ENCODE peak calls at places on chromosomes 7 and 10, in nine cellular contexts. One of them, this sample, is unnamed.

GRCh38 chr10:77045046-77045445 is 592.6 kb downstream of the KCNMA1 start:
- DNase-seq in LoVo: no peak
- DNase-seq in astrocyte of the spinal cord: no peak
- DNase-seq in choroid plexus epithelial cell: no peak
- DNase-seq in CD4-positive, alpha-beta memory T cell: no peak
- DNase-seq in stimulated activated CD8-positive, alpha-beta memory T cell treated with anti-CD3 and anti-CD28 coated beads, Interleukin-12 subunit alpha, Interleukin-12 subunit beta, amount 100 ng/mL, for 4 hours: no peak
- DNase-seq in activated CD4-positive, alpha-beta memory T cell treated with anti-CD3 and anti-CD28 coated beads, Interleukin-2, amount 10 ng/mL, durations not matched to agents 7 days and 5 days: no peak
- DNase-seq in AG08395: no peak
- DNase-seq in NCI-H1436: no peak
- DNase-seq in this sample: no peak

GRCh38 chr10:18607503-18607902 is 43.9 kb downstream of the NSUN6 start:
- DNase-seq in LoVo: peak
- DNase-seq in astrocyte of the spinal cord: peak
- DNase-seq in choroid plexus epithelial cell: peak
- DNase-seq in CD4-positive, alpha-beta memory T cell: no peak
- DNase-seq in stimulated activated CD8-positive, alpha-beta memory T cell treated with anti-CD3 and anti-CD28 coated beads, Interleukin-12 subunit alpha, Interleukin-12 subunit beta, amount 100 ng/mL, for 4 hours: no peak
- DNase-seq in activated CD4-positive, alpha-beta memory T cell treated with anti-CD3 and anti-CD28 coated beads, Interleukin-2, amount 10 ng/mL, durations not matched to agents 7 days and 5 days: no peak
- DNase-seq in AG08395: peak
- DNase-seq in NCI-H1436: peak
- DNase-seq in this sample: no peak

GRCh38 chr7:124033093-124033806 is 383 bp upstream of the TMEM229A start:
- DNase-seq in LoVo: no peak
- DNase-seq in astrocyte of the spinal cord: no peak
- DNase-seq in choroid plexus epithelial cell: no peak
- DNase-seq in CD4-positive, alpha-beta memory T cell: no peak
- DNase-seq in stimulated activated CD8-positive, alpha-beta memory T cell treated with anti-CD3 and anti-CD28 coated beads, Interleukin-12 subunit alpha, Interleukin-12 subunit beta, amount 100 ng/mL, for 4 hours: no peak
- DNase-seq in activated CD4-positive, alpha-beta memory T cell treated with anti-CD3 and anti-CD28 coated beads, Interleukin-2, amount 10 ng/mL, durations not matched to agents 7 days and 5 days: no peak
- DNase-seq in AG08395: no peak
- DNase-seq in NCI-H1436: no peak
- DNase-seq in this sample: no peak

GRCh38 chr7:155001756-155002410 is 1.0 kb downstream of the PAXIP1 start:
- DNase-seq in LoVo: no peak
- DNase-seq in astrocyte of the spinal cord: peak
- DNase-seq in choroid plexus epithelial cell: peak
- DNase-seq in CD4-positive, alpha-beta memory T cell: no peak
- DNase-seq in stimulated activated CD8-positive, alpha-beta memory T cell treated with anti-CD3 and anti-CD28 coated beads, Interleukin-12 subunit alpha, Interleukin-12 subunit beta, amount 100 ng/mL, for 4 hours: no peak
- DNase-seq in activated CD4-positive, alpha-beta memory T cell treated with anti-CD3 and anti-CD28 coated beads, Interleukin-2, amount 10 ng/mL, durations not matched to agents 7 days and 5 days: no peak
- DNase-seq in AG08395: no peak
- DNase-seq in NCI-H1436: no peak
- DNase-seq in this sample: peak

GRCh38 chr10:7687228-7687907 is 15.7 kb upstream of the ITIH2 start:
- DNase-seq in LoVo: peak
- DNase-seq in astrocyte of the spinal cord: peak
- DNase-seq in choroid plexus epithelial cell: peak
- DNase-seq in CD4-positive, alpha-beta memory T cell: peak
- DNase-seq in stimulated activated CD8-positive, alpha-beta memory T cell treated with anti-CD3 and anti-CD28 coated beads, Interleukin-12 subunit alpha, Interleukin-12 subunit beta, amount 100 ng/mL, for 4 hours: peak
- DNase-seq in activated CD4-positive, alpha-beta memory T cell treated with anti-CD3 and anti-CD28 coated beads, Interleukin-2, amount 10 ng/mL, durations not matched to agents 7 days and 5 days: peak
- DNase-seq in AG08395: peak
- DNase-seq in NCI-H1436: peak
- DNase-seq in this sample: peak

GRCh38 chr7:1227071-1227804 is 5.4 kb upstream of the UNCX start:
- DNase-seq in LoVo: no peak
- DNase-seq in astrocyte of the spinal cord: no peak
- DNase-seq in choroid plexus epithelial cell: no peak
- DNase-seq in CD4-positive, alpha-beta memory T cell: no peak
- DNase-seq in stimulated activated CD8-positive, alpha-beta memory T cell treated with anti-CD3 and anti-CD28 coated beads, Interleukin-12 subunit alpha, Interleukin-12 subunit beta, amount 100 ng/mL, for 4 hours: no peak
- DNase-seq in activated CD4-positive, alpha-beta memory T cell treated with anti-CD3 and anti-CD28 coated beads, Interleukin-2, amount 10 ng/mL, durations not matched to agents 7 days and 5 days: no peak
- DNase-seq in AG08395: no peak
- DNase-seq in NCI-H1436: no peak
- DNase-seq in this sample: no peak

GRCh38 chr10:103759100-103759781 is 96.1 kb downstream of the SH3PXD2A start:
- DNase-seq in LoVo: no peak
- DNase-seq in astrocyte of the spinal cord: peak
- DNase-seq in choroid plexus epithelial cell: peak
- DNase-seq in CD4-positive, alpha-beta memory T cell: peak
- DNase-seq in stimulated activated CD8-positive, alpha-beta memory T cell treated with anti-CD3 and anti-CD28 coated beads, Interleukin-12 subunit alpha, Interleukin-12 subunit beta, amount 100 ng/mL, for 4 hours: no peak
- DNase-seq in activated CD4-positive, alpha-beta memory T cell treated with anti-CD3 and anti-CD28 coated beads, Interleukin-2, amount 10 ng/mL, durations not matched to agents 7 days and 5 days: peak
- DNase-seq in AG08395: peak
- DNase-seq in NCI-H1436: no peak
- DNase-seq in this sample: peak

GRCh38 chr10:98577168-98577567 is 130.4 kb upstream of the HPS1 start:
- DNase-seq in LoVo: no peak
- DNase-seq in astrocyte of the spinal cord: no peak
- DNase-seq in choroid plexus epithelial cell: no peak
- DNase-seq in CD4-positive, alpha-beta memory T cell: no peak
- DNase-seq in stimulated activated CD8-positive, alpha-beta memory T cell treated with anti-CD3 and anti-CD28 coated beads, Interleukin-12 subunit alpha, Interleukin-12 subunit beta, amount 100 ng/mL, for 4 hours: no peak
- DNase-seq in activated CD4-positive, alpha-beta memory T cell treated with anti-CD3 and anti-CD28 coated beads, Interleukin-2, amount 10 ng/mL, durations not matched to agents 7 days and 5 days: no peak
- DNase-seq in AG08395: no peak
- DNase-seq in NCI-H1436: no peak
- DNase-seq in this sample: no peak

GRCh38 chr10:119441151-119441821 is 101.2 kb downstream of the RGS10 start:
- DNase-seq in LoVo: no peak
- DNase-seq in astrocyte of the spinal cord: peak
- DNase-seq in choroid plexus epithelial cell: peak
- DNase-seq in CD4-positive, alpha-beta memory T cell: no peak
- DNase-seq in stimulated activated CD8-positive, alpha-beta memory T cell treated with anti-CD3 and anti-CD28 coated beads, Interleukin-12 subunit alpha, Interleukin-12 subunit beta, amount 100 ng/mL, for 4 hours: no peak
- DNase-seq in activated CD4-positive, alpha-beta memory T cell treated with anti-CD3 and anti-CD28 coated beads, Interleukin-2, amount 10 ng/mL, durations not matched to agents 7 days and 5 days: no peak
- DNase-seq in AG08395: peak
- DNase-seq in NCI-H1436: no peak
- DNase-seq in this sample: no peak

GRCh38 chr10:110569736-110570135 is 2.2 kb downstream of the SMC3 start:
- DNase-seq in LoVo: no peak
- DNase-seq in astrocyte of the spinal cord: no peak
- DNase-seq in choroid plexus epithelial cell: no peak
- DNase-seq in CD4-positive, alpha-beta memory T cell: no peak
- DNase-seq in stimulated activated CD8-positive, alpha-beta memory T cell treated with anti-CD3 and anti-CD28 coated beads, Interleukin-12 subunit alpha, Interleukin-12 subunit beta, amount 100 ng/mL, for 4 hours: no peak
- DNase-seq in activated CD4-positive, alpha-beta memory T cell treated with anti-CD3 and anti-CD28 coated beads, Interleukin-2, amount 10 ng/mL, durations not matched to agents 7 days and 5 days: no peak
- DNase-seq in AG08395: no peak
- DNase-seq in NCI-H1436: no peak
- DNase-seq in this sample: no peak

GRCh38 chr7:55569797-55570196 is 2.5 kb downstream of the VOPP1 start:
- DNase-seq in LoVo: no peak
- DNase-seq in astrocyte of the spinal cord: no peak
- DNase-seq in choroid plexus epithelial cell: no peak
- DNase-seq in CD4-positive, alpha-beta memory T cell: peak
- DNase-seq in stimulated activated CD8-positive, alpha-beta memory T cell treated with anti-CD3 and anti-CD28 coated beads, Interleukin-12 subunit alpha, Interleukin-12 subunit beta, amount 100 ng/mL, for 4 hours: no peak
- DNase-seq in activated CD4-positive, alpha-beta memory T cell treated with anti-CD3 and anti-CD28 coated beads, Interleukin-2, amount 10 ng/mL, durations not matched to agents 7 days and 5 days: no peak
- DNase-seq in AG08395: no peak
- DNase-seq in NCI-H1436: no peak
- DNase-seq in this sample: no peak

GRCh38 chr10:6219494-6219836 is 16.7 kb downstream of the PFKFB3 start:
- DNase-seq in LoVo: no peak
- DNase-seq in astrocyte of the spinal cord: no peak
- DNase-seq in choroid plexus epithelial cell: no peak
- DNase-seq in CD4-positive, alpha-beta memory T cell: no peak
- DNase-seq in stimulated activated CD8-positive, alpha-beta memory T cell treated with anti-CD3 and anti-CD28 coated beads, Interleukin-12 subunit alpha, Interleukin-12 subunit beta, amount 100 ng/mL, for 4 hours: no peak
- DNase-seq in activated CD4-positive, alpha-beta memory T cell treated with anti-CD3 and anti-CD28 coated beads, Interleukin-2, amount 10 ng/mL, durations not matched to agents 7 days and 5 days: no peak
- DNase-seq in AG08395: no peak
- DNase-seq in NCI-H1436: no peak
- DNase-seq in this sample: no peak

GRCh38 chr7:38855867-38856266 is 53.1 kb downstream of the VPS41 start:
- DNase-seq in LoVo: no peak
- DNase-seq in astrocyte of the spinal cord: no peak
- DNase-seq in choroid plexus epithelial cell: no peak
- DNase-seq in CD4-positive, alpha-beta memory T cell: no peak
- DNase-seq in stimulated activated CD8-positive, alpha-beta memory T cell treated with anti-CD3 and anti-CD28 coated beads, Interleukin-12 subunit alpha, Interleukin-12 subunit beta, amount 100 ng/mL, for 4 hours: no peak
- DNase-seq in activated CD4-positive, alpha-beta memory T cell treated with anti-CD3 and anti-CD28 coated beads, Interleukin-2, amount 10 ng/mL, durations not matched to agents 7 days and 5 days: no peak
- DNase-seq in AG08395: no peak
- DNase-seq in NCI-H1436: no peak
- DNase-seq in this sample: no peak

GRCh38 chr7:47383696-47384445 is 198.0 kb downstream of the TNS3 start:
- DNase-seq in LoVo: no peak
- DNase-seq in astrocyte of the spinal cord: no peak
- DNase-seq in choroid plexus epithelial cell: no peak
- DNase-seq in CD4-positive, alpha-beta memory T cell: no peak
- DNase-seq in stimulated activated CD8-positive, alpha-beta memory T cell treated with anti-CD3 and anti-CD28 coated beads, Interleukin-12 subunit alpha, Interleukin-12 subunit beta, amount 100 ng/mL, for 4 hours: no peak
- DNase-seq in activated CD4-positive, alpha-beta memory T cell treated with anti-CD3 and anti-CD28 coated beads, Interleukin-2, amount 10 ng/mL, durations not matched to agents 7 days and 5 days: no peak
- DNase-seq in AG08395: no peak
- DNase-seq in NCI-H1436: no peak
- DNase-seq in this sample: no peak

GRCh38 chr10:69335063-69335587 is 56.8 kb downstream of the HK1 start:
- DNase-seq in LoVo: no peak
- DNase-seq in astrocyte of the spinal cord: peak
- DNase-seq in choroid plexus epithelial cell: peak
- DNase-seq in CD4-positive, alpha-beta memory T cell: no peak
- DNase-seq in stimulated activated CD8-positive, alpha-beta memory T cell treated with anti-CD3 and anti-CD28 coated beads, Interleukin-12 subunit alpha, Interleukin-12 subunit beta, amount 100 ng/mL, for 4 hours: no peak
- DNase-seq in activated CD4-positive, alpha-beta memory T cell treated with anti-CD3 and anti-CD28 coated beads, Interleukin-2, amount 10 ng/mL, durations not matched to agents 7 days and 5 days: peak
- DNase-seq in AG08395: no peak
- DNase-seq in NCI-H1436: no peak
- DNase-seq in this sample: no peak

GRCh38 chr7:69812756-69813155 is 214.5 kb downstream of the AUTS2 start:
- DNase-seq in LoVo: no peak
- DNase-seq in astrocyte of the spinal cord: no peak
- DNase-seq in choroid plexus epithelial cell: no peak
- DNase-seq in CD4-positive, alpha-beta memory T cell: no peak
- DNase-seq in stimulated activated CD8-positive, alpha-beta memory T cell treated with anti-CD3 and anti-CD28 coated beads, Interleukin-12 subunit alpha, Interleukin-12 subunit beta, amount 100 ng/mL, for 4 hours: no peak
- DNase-seq in activated CD4-positive, alpha-beta memory T cell treated with anti-CD3 and anti-CD28 coated beads, Interleukin-2, amount 10 ng/mL, durations not matched to agents 7 days and 5 days: no peak
- DNase-seq in AG08395: no peak
- DNase-seq in NCI-H1436: no peak
- DNase-seq in this sample: no peak

GRCh38 chr10:28984431-28984830 is 304.4 kb upstream of the LYZL1 start:
- DNase-seq in LoVo: peak
- DNase-seq in astrocyte of the spinal cord: peak
- DNase-seq in choroid plexus epithelial cell: peak
- DNase-seq in CD4-positive, alpha-beta memory T cell: no peak
- DNase-seq in stimulated activated CD8-positive, alpha-beta memory T cell treated with anti-CD3 and anti-CD28 coated beads, Interleukin-12 subunit alpha, Interleukin-12 subunit beta, amount 100 ng/mL, for 4 hours: no peak
- DNase-seq in activated CD4-positive, alpha-beta memory T cell treated with anti-CD3 and anti-CD28 coated beads, Interleukin-2, amount 10 ng/mL, durations not matched to agents 7 days and 5 days: no peak
- DNase-seq in AG08395: peak
- DNase-seq in NCI-H1436: no peak
- DNase-seq in this sample: no peak

GRCh38 chr7:149209518-149210269 is 14.3 kb downstream of the ZNF282 start:
- DNase-seq in LoVo: no peak
- DNase-seq in astrocyte of the spinal cord: peak
- DNase-seq in choroid plexus epithelial cell: peak
- DNase-seq in CD4-positive, alpha-beta memory T cell: peak
- DNase-seq in stimulated activated CD8-positive, alpha-beta memory T cell treated with anti-CD3 and anti-CD28 coated beads, Interleukin-12 subunit alpha, Interleukin-12 subunit beta, amount 100 ng/mL, for 4 hours: peak
- DNase-seq in activated CD4-positive, alpha-beta memory T cell treated with anti-CD3 and anti-CD28 coated beads, Interleukin-2, amount 10 ng/mL, durations not matched to agents 7 days and 5 days: peak
- DNase-seq in AG08395: peak
- DNase-seq in NCI-H1436: no peak
- DNase-seq in this sample: peak

GRCh38 chr7:140697447-140698143 is 1.1 kb downstream of the NDUFB2 start:
- DNase-seq in LoVo: no peak
- DNase-seq in astrocyte of the spinal cord: no peak
- DNase-seq in choroid plexus epithelial cell: peak
- DNase-seq in CD4-positive, alpha-beta memory T cell: no peak
- DNase-seq in stimulated activated CD8-positive, alpha-beta memory T cell treated with anti-CD3 and anti-CD28 coated beads, Interleukin-12 subunit alpha, Interleukin-12 subunit beta, amount 100 ng/mL, for 4 hours: no peak
- DNase-seq in activated CD4-positive, alpha-beta memory T cell treated with anti-CD3 and anti-CD28 coated beads, Interleukin-2, amount 10 ng/mL, durations not matched to agents 7 days and 5 days: no peak
- DNase-seq in AG08395: peak
- DNase-seq in NCI-H1436: no peak
- DNase-seq in this sample: no peak

GRCh38 chr10:16975188-16975587 is 154.4 kb downstream of the CUBN start:
- DNase-seq in LoVo: no peak
- DNase-seq in astrocyte of the spinal cord: peak
- DNase-seq in choroid plexus epithelial cell: peak
- DNase-seq in CD4-positive, alpha-beta memory T cell: no peak
- DNase-seq in stimulated activated CD8-positive, alpha-beta memory T cell treated with anti-CD3 and anti-CD28 coated beads, Interleukin-12 subunit alpha, Interleukin-12 subunit beta, amount 100 ng/mL, for 4 hours: no peak
- DNase-seq in activated CD4-positive, alpha-beta memory T cell treated with anti-CD3 and anti-CD28 coated beads, Interleukin-2, amount 10 ng/mL, durations not matched to agents 7 days and 5 days: no peak
- DNase-seq in AG08395: no peak
- DNase-seq in NCI-H1436: no peak
- DNase-seq in this sample: no peak

GRCh38 chr10:17227367-17228080 is 517 bp upstream of the VIM start:
- DNase-seq in LoVo: no peak
- DNase-seq in astrocyte of the spinal cord: peak
- DNase-seq in choroid plexus epithelial cell: peak
- DNase-seq in CD4-positive, alpha-beta memory T cell: peak
- DNase-seq in stimulated activated CD8-positive, alpha-beta memory T cell treated with anti-CD3 and anti-CD28 coated beads, Interleukin-12 subunit alpha, Interleukin-12 subunit beta, amount 100 ng/mL, for 4 hours: no peak
- DNase-seq in activated CD4-positive, alpha-beta memory T cell treated with anti-CD3 and anti-CD28 coated beads, Interleukin-2, amount 10 ng/mL, durations not matched to agents 7 days and 5 days: peak
- DNase-seq in AG08395: peak
- DNase-seq in NCI-H1436: no peak
- DNase-seq in this sample: peak

GRCh38 chr7:51366930-51367613 is 50.5 kb upstream of the COBL start:
- DNase-seq in LoVo: peak
- DNase-seq in astrocyte of the spinal cord: peak
- DNase-seq in choroid plexus epithelial cell: peak
- DNase-seq in CD4-positive, alpha-beta memory T cell: no peak
- DNase-seq in stimulated activated CD8-positive, alpha-beta memory T cell treated with anti-CD3 and anti-CD28 coated beads, Interleukin-12 subunit alpha, Interleukin-12 subunit beta, amount 100 ng/mL, for 4 hours: no peak
- DNase-seq in activated CD4-positive, alpha-beta memory T cell treated with anti-CD3 and anti-CD28 coated beads, Interleukin-2, amount 10 ng/mL, durations not matched to agents 7 days and 5 days: no peak
- DNase-seq in AG08395: peak
- DNase-seq in NCI-H1436: peak
- DNase-seq in this sample: peak

GRCh38 chr7:116438274-116438673 is 61.3 kb upstream of the CAV2 start:
- DNase-seq in LoVo: peak
- DNase-seq in astrocyte of the spinal cord: peak
- DNase-seq in choroid plexus epithelial cell: peak
- DNase-seq in CD4-positive, alpha-beta memory T cell: no peak
- DNase-seq in stimulated activated CD8-positive, alpha-beta memory T cell treated with anti-CD3 and anti-CD28 coated beads, Interleukin-12 subunit alpha, Interleukin-12 subunit beta, amount 100 ng/mL, for 4 hours: no peak
- DNase-seq in activated CD4-positive, alpha-beta memory T cell treated with anti-CD3 and anti-CD28 coated beads, Interleukin-2, amount 10 ng/mL, durations not matched to agents 7 days and 5 days: no peak
- DNase-seq in AG08395: no peak
- DNase-seq in NCI-H1436: no peak
- DNase-seq in this sample: no peak

This sample was measured in GM20000.